ENCODE peak calls at places on chromosomes 3 and 15, in seven cellular contexts. E is tibial artery; V is A673; B is pancreas; S is esophagus squamous epithelium; Z is heart left ventricle; A is CD8-positive, alpha-beta T cell. D is an unnamed sample.

GRCh38 chr15:52464478-52464877 is 64.2 kb downstream of the MYO5A start:
- DNase-seq in E (no peak), V (no peak), B (no peak), S (no peak), Z (no peak), A (no peak), D (no peak)

GRCh38 chr3:7574435-7574834 is 713.5 kb downstream of the GRM7 start:
- DNase-seq in E (no peak), V (no peak), B (no peak), S (no peak), Z (no peak), A (no peak), D (no peak)

GRCh38 chr3:49724586-49724985 is 835 bp upstream of the GMPPB start:
- DNase-seq in E (no peak), V (no peak), B (peak; percentile 62), S (no peak), Z (peak; percentile 38), A (peak; percentile 26), D (peak; percentile 37)

GRCh38 chr15:64851503-64851840 is 9.8 kb downstream of the PLEKHO2 start:
- DNase-seq in E (peak; percentile 70), V (no peak), B (no peak), S (no peak), Z (no peak), A (no peak), D (no peak)

GRCh38 chr3:59812188-59812587 is 762.4 kb upstream of the CFAP20DC start:
- DNase-seq in E (no peak), V (no peak), B (no peak), S (no peak), Z (no peak), A (no peak), D (no peak)

GRCh38 chr3:139772539-139773500 is 95.0 kb upstream of the NMNAT3 start:
- DNase-seq in E (no peak), V (no peak), B (no peak), S (no peak), Z (no peak), A (no peak), D (no peak)

GRCh38 chr15:32688151-32688639 is 29.6 kb upstream of the GREM1 start:
- DNase-seq in E (no peak), V (no peak), B (peak; percentile 87), S (no peak), Z (no peak), A (no peak), D (no peak)

GRCh38 chr3:134992586-134992985 is 197.5 kb downstream of the EPHB1 start:
- DNase-seq in E (no peak), V (no peak), B (no peak), S (no peak), Z (no peak), A (no peak), D (peak; percentile 23)

GRCh38 chr15:33848011-33848410 is 120.3 kb upstream of the CHRM5 start:
- DNase-seq in E (no peak), V (no peak), B (no peak), S (no peak), Z (no peak), A (no peak), D (no peak)

GRCh38 chr3:25259871-25260270 is 168.2 kb upstream of the RARB start:
- DNase-seq in E (peak; percentile 32), V (no peak), B (no peak), S (no peak), Z (no peak), A (no peak), D (no peak)

GRCh38 chr15:88385078-88385700 is 82.0 kb downstream of the MRPL46 start:
- DNase-seq in E (no peak), V (no peak), B (no peak), S (no peak), Z (no peak), A (no peak), D (no peak)

GRCh38 chr15:95558131-95558530 is 772.4 kb upstream of the NR2F2 start:
- DNase-seq in E (no peak), V (no peak), B (no peak), S (no peak), Z (no peak), A (no peak), D (no peak)

GRCh38 chr3:129567932-129568331 is 25.0 kb downstream of the H1-8 start:
- DNase-seq in E (no peak), V (no peak), B (no peak), S (no peak), Z (no peak), A (no peak), D (no peak)

GRCh38 chr3:7630925-7631324 is 770.0 kb downstream of the GRM7 start:
- DNase-seq in E (no peak), V (no peak), B (peak; percentile 24), S (no peak), Z (peak; percentile 33), A (no peak), D (no peak)

GRCh38 chr15:73226064-73226463 is 142.7 kb downstream of the HCN4 start:
- DNase-seq in E (no peak), V (no peak), B (no peak), S (no peak), Z (no peak), A (no peak), D (no peak)

GRCh38 chr3:126355777-126356372 is 1.3 kb downstream of the KLF15 start:
- DNase-seq in E (peak; percentile 99), V (peak; percentile 29), B (peak; percentile 99), S (peak; percentile 41), Z (peak; percentile 99), A (no peak), D (no peak)

GRCh38 chr3:154843647-154844046 is 236.5 kb upstream of the MME start:
- DNase-seq in E (no peak), V (no peak), B (no peak), S (no peak), Z (no peak), A (no peak), D (no peak)

GRCh38 chr3:146037697-146038096 is 123.3 kb downstream of the PLOD2 start:
- DNase-seq in E (no peak), V (no peak), B (no peak), S (no peak), Z (no peak), A (no peak), D (no peak)

GRCh38 chr3:117193390-117193789 is 483.8 kb downstream of the TUSC7 start:
- DNase-seq in E (no peak), V (peak; percentile 18), B (no peak), S (no peak), Z (no peak), A (no peak), D (no peak)

GRCh38 chr15:68614621-68615035 is 35.8 kb downstream of the CORO2B start:
- DNase-seq in E (no peak), V (no peak), B (no peak), S (no peak), Z (peak; percentile 79), A (no peak), D (no peak)

GRCh38 chr3:142853270-142854163 is 35.4 kb downstream of the PCOLCE2 start:
- DNase-seq in E (no peak), V (peak; percentile 38), B (no peak), S (no peak), Z (peak; percentile 78), A (no peak), D (no peak)

GRCh38 chr3:28586325-28586724 is 237.7 kb upstream of the AZI2 start:
- DNase-seq in E (no peak), V (no peak), B (no peak), S (no peak), Z (no peak), A (no peak), D (no peak)

GRCh38 chr15:76381366-76381765 is 44.8 kb downstream of the ISL2 start:
- DNase-seq in E (no peak), V (no peak), B (no peak), S (no peak), Z (no peak), A (no peak), D (no peak)

GRCh38 chr3:152071924-152072323 is 196.8 kb upstream of the MBNL1 start:
- DNase-seq in E (no peak), V (peak; percentile 64), B (no peak), S (no peak), Z (no peak), A (no peak), D (no peak)

GRCh38 chr3:169232863-169233262 is 430.6 kb downstream of the MECOM start:
- DNase-seq in E (no peak), V (peak; percentile 85), B (no peak), S (no peak), Z (no peak), A (no peak), D (no peak)

GRCh38 chr3:139378587-139378986 is 10.9 kb downstream of the COPB2 start:
- DNase-seq in E (no peak), V (peak; percentile 65), B (no peak), S (no peak), Z (no peak), A (no peak), D (no peak)

GRCh38 chr3:5013021-5013906 is 34.0 kb downstream of the BHLHE40 start:
- DNase-seq in E (no peak), V (no peak), B (no peak), S (no peak), Z (peak; percentile 62), A (no peak), D (no peak)
- H3K4me1 ChIP-seq in E (no peaks in the 10 kb centered on the region), V (no peaks in the 10 kb centered on the region), B (peaks cover 20% of the 10 kb centered on the region), S (peaks cover 56% of the 10 kb centered on the region), Z (peaks cover 60% of the 10 kb centered on the region), A (peaks cover 4% of the 10 kb centered on the region), D (peaks cover 32% of the 10 kb centered on the region)

GRCh38 chr3:131491775-131492174 is 11.0 kb downstream of the MRPL3 start:
- DNase-seq in E (no peak), V (no peak), B (no peak), S (no peak), Z (no peak), A (no peak), D (no peak)
- H3K36me3 ChIP-seq in E (peaks cover 57% of the 10 kb centered on the region), V (peaks cover 70% of the 10 kb centered on the region), B (no peaks in the 10 kb centered on the region), S (peaks cover 16% of the 10 kb centered on the region), Z (peaks cover 100% of the 10 kb centered on the region), A (peaks cover 28% of the 10 kb centered on the region), D (peaks cover 91% of the 10 kb centered on the region)

GRCh38 chr15:74384566-74385441 is 17.4 kb upstream of the CYP11A1 start:
- DNase-seq in E (peak; percentile 33), V (no peak), B (no peak), S (no peak), Z (peak; percentile 9), A (peak; percentile 58), D (peak; percentile 53)

GRCh38 chr15:74385442-74386132 is 18.1 kb upstream of the CYP11A1 start:
- DNase-seq in E (no peak), V (no peak), B (no peak), S (no peak), Z (peak; percentile 44), A (no peak), D (no peak)

GRCh38 chr15:74382004-74382816 is 14.8 kb upstream of the CYP11A1 start:
- DNase-seq in E (peak; percentile 79), V (peak; percentile 78), B (peak; percentile 87), S (no peak), Z (peak; percentile 88), A (peak; percentile 82), D (peak; percentile 79)

GRCh38 chr15:74383286-74383685 is 15.8 kb upstream of the CYP11A1 start:
- DNase-seq in E (no peak), V (no peak), B (no peak), S (no peak), Z (no peak), A (no peak), D (no peak)

GRCh38 chr15:74383695-74384565 is 16.5 kb upstream of the CYP11A1 start:
- DNase-seq in E (no peak), V (no peak), B (no peak), S (no peak), Z (peak; percentile 21), A (peak; percentile 67), D (peak; percentile 41)
- H3K4me1 ChIP-seq in E (no peaks in the 10 kb centered on the region), V (no peaks in the 10 kb centered on the region), B (no peaks in the 10 kb centered on the region), S (peaks cover 23% of the 10 kb centered on the region), Z (peaks cover 49% of the 10 kb centered on the region), A (peaks cover 36% of the 10 kb centered on the region), D (peaks cover 29% of the 10 kb centered on the region)

GRCh38 chr3:45741247-45741646 is 52.1 kb downstream of the SACM1L start:
- DNase-seq in E (no peak), V (no peak), B (no peak), S (no peak), Z (no peak), A (no peak), D (no peak)
- H3K36me3 ChIP-seq in E (peaks cover 77% of the 10 kb centered on the region), V (peaks cover 20% of the 10 kb centered on the region), B (peaks cover 4% of the 10 kb centered on the region), S (peaks cover 13% of the 10 kb centered on the region), Z (peaks cover 100% of the 10 kb centered on the region), A (peaks cover 67% of the 10 kb centered on the region), D (peaks cover 97% of the 10 kb centered on the region)